ENCODE peak calls at places on chromosomes 16 and 17, in four cellular contexts. F, P, E and V are unnamed samples.

GRCh38 chr16:49483251-49483650 is 109.6 kb downstream of the C16orf78 start:
- DNase-seq in P (no peak), E (no peak), F (no peak), V (peak)

GRCh38 chr17:51769231-51769630 is 389.3 kb downstream of the CA10 start:
- DNase-seq in P (no peak), F (no peak), E (no peak), V (no peak)

GRCh38 chr17:10046786-10047609 is 141.9 kb upstream of the RCVRN start:
- DNase-seq in P (peak), F (no peak), E (no peak), V (no peak)

GRCh38 chr17:550776-551175 is 163.9 kb downstream of the VPS53 start:
- DNase-seq in F (no peak), P (no peak), E (peak), V (no peak)

GRCh38 chr16:9091867-9092281 is 430 bp downstream of the HAPSTR1 start:
- DNase-seq in P (peak), E (peak), F (peak), V (no peak)

GRCh38 chr17:68600123-68600880 is 865 bp downstream of the FAM20A start:
- DNase-seq in E (peak), P (peak), F (peak), V (no peak)

GRCh38 chr17:29596811-29597210 is 3.9 kb downstream of the ANKRD13B start:
- DNase-seq in E (no peak), P (no peak), F (no peak), V (no peak)

GRCh38 chr16:10876799-10877341 is at the start of gene CIITA:
- DNase-seq in P (peak), F (no peak), E (peak), V (peak)

GRCh38 chr17:65914784-65915342 is 277.1 kb downstream of the CEP112 start:
- DNase-seq in E (no peak), P (peak), F (no peak), V (no peak)

GRCh38 chr17:77909236-77909635 is 49.3 kb upstream of the TNRC6C start:
- DNase-seq in E (no peak), P (no peak), F (no peak), V (no peak)

GRCh38 chr16:11499295-11500089 is 87.2 kb downstream of the LITAF start:
- DNase-seq in E (no peak), P (no peak), F (no peak), V (no peak)

GRCh38 chr16:49528564-49529150 is 155.1 kb downstream of the C16orf78 start:
- DNase-seq in P (no peak), E (no peak), F (no peak), V (no peak)

GRCh38 chr17:75065562-75066151 is 18.6 kb downstream of the KCTD2 start:
- DNase-seq in F (no peak), P (peak), E (peak), V (no peak)

GRCh38 chr16:89365044-89365467 is 125.3 kb downstream of the ANKRD11 start:
- DNase-seq in P (peak), E (peak), F (peak), V (no peak)

GRCh38 chr17:81018044-81018802 is 16.7 kb upstream of the BAIAP2 start:
- DNase-seq in P (peak), E (peak), F (no peak), V (no peak)

GRCh38 chr17:40038882-40039513 is 15.2 kb downstream of the MED24 start:
- DNase-seq in F (peak), P (no peak), E (peak), V (no peak)

GRCh38 chr17:48545022-48545376 is at the start of gene HOXB2:
- DNase-seq in F (no peak), P (no peak), E (peak), V (no peak)

GRCh38 chr17:55510986-55511721 is at the start of gene SMIM36:
- DNase-seq in F (no peak), P (no peak), E (no peak), V (no peak)

GRCh38 chr17:74780443-74781238 is 4.5 kb upstream of the NAT9 start:
- DNase-seq in P (peak), E (peak), F (peak), V (no peak)

GRCh38 chr17:18291718-18292540 is 22.9 kb downstream of the TOP3A start:
- DNase-seq in E (no peak), P (no peak), F (no peak), V (no peak)

GRCh38 chr16:49527621-49528020 is 154.0 kb downstream of the C16orf78 start:
- DNase-seq in P (no peak), E (peak), F (no peak), V (no peak)

GRCh38 chr16:54847207-54847606 is 83.5 kb upstream of the IRX5 start:
- DNase-seq in F (peak), P (no peak), E (no peak), V (no peak)

GRCh38 chr17:37088459-37088858 is 139.7 kb downstream of the AATF start:
- DNase-seq in P (no peak), E (no peak), F (no peak), V (no peak)

GRCh38 chr17:279356-279755 is 73.3 kb downstream of the RPH3AL start:
- DNase-seq in E (no peak), F (no peak), P (no peak), V (no peak)

GRCh38 chr16:57377080-57377841 is 5.0 kb downstream of the CX3CL1 start:
- DNase-seq in F (peak), E (no peak), P (peak), V (no peak)

GRCh38 chr16:31242197-31242596 is 17.6 kb upstream of the ITGAM start:
- DNase-seq in P (no peak), E (peak), F (no peak), V (no peak)

GRCh38 chr17:78812849-78813248 is 27.8 kb downstream of the USP36 start:
- DNase-seq in E (no peak), P (peak), F (no peak), V (no peak)

GRCh38 chr17:57832711-57833596 is 16.9 kb downstream of the MRPS23 start:
- DNase-seq in E (peak), F (peak), P (peak), V (peak)

GRCh38 chr17:59367657-59368045 is 36.2 kb downstream of the YPEL2 start:
- DNase-seq in P (no peak), F (peak), E (no peak), V (no peak)

GRCh38 chr16:88634994-88635670 is 3.2 kb upstream of the IL17C start:
- DNase-seq in P (no peak), E (peak), F (no peak), V (no peak)

GRCh38 chr16:84579936-84580335 is 37.9 kb downstream of the COTL1 start:
- DNase-seq in P (no peak), F (no peak), E (no peak), V (no peak)
- TF ChIP-seq CTCF in P (no peak), F (no peak), E (no peak), V (no peak)

DNA sequence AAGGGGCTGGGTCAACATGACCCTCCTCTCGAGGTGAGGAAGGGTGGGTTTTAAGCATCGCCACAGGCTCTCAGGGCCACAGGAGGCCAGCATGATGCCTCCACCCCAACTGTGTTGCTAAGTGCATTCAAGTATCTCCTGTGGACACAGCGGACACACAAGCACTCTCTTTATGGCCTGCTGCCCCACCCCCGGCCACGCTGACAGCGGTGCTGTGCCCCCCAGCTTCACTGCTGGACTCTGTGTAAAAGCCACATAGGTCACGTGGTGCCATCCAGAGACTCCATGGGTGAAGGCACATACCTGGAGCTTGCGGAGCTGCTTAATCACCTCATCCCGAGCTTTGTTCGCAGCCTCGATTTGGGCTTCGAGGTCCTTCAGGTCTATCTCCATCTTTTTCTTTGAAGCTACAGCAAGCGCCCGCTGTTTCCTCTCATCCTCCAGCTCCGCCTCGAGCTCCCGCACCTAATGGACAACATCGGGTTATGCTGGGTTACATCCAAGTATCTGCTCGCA is 51.5 kb downstream of the NDEL1 start:
- DNase-seq in F (no peak), E (no peak), P (no peak), V (no peak)
- H3K4me3 ChIP-seq in F (no peak), E (no peak), P (no peak), V (no peak)

GRCh38 chr17:16439867-16440351 is 24.5 kb downstream of the TRPV2 start:
- DNase-seq in E (no peak), P (peak), F (no peak), V (no peak)
- TF ChIP-seq CTCF in E (no peak), P (no peak), F (no peak), V (no peak)

DNA sequence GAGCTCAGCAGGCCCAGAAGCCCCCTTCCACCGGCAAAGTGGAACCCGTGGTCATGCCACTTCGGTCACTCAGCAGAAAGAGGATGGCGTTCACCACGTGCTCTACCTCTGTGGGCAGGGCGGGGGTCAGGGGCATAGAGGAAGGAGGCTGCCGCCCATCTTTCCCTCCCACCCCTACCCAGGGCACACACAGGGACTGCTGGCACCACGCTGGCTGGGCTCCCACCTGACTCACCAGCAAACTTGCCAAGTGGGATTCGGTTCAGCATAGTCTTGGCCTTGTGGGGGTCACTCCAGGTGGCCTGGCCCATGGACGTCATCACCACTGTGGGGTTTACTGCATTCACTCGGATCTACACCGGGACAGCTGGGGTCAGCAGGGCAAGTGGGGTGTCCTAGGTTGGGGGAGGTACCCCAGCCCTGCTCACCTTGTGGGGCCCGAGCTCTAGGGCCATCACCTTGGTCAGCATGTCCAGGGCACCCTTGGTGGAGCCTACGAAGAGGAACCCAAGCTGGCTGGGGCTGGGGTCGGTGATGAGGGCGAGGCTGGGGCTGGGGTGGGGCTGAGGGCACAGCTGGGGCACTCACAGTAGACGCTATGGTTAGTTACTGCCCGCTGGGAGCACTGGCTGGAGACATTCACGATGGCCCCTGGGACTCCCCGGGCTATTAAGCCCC is 1.4 kb downstream of the DCXR start:
- DNase-seq in P (no peak), E (no peak), F (no peak), V (no peak)
- H3K4me3 ChIP-seq in P (no peak), E (peak), F (peak), V (peak)

GRCh38 chr17:69609495-69610315 is 195.2 kb downstream of the MAP2K6 start:
- DNase-seq in P (peak), E (peak), F (peak), V (no peak)
- TF ChIP-seq CTCF in P (peak), E (peak), F (peak), V (peak)

DNA sequence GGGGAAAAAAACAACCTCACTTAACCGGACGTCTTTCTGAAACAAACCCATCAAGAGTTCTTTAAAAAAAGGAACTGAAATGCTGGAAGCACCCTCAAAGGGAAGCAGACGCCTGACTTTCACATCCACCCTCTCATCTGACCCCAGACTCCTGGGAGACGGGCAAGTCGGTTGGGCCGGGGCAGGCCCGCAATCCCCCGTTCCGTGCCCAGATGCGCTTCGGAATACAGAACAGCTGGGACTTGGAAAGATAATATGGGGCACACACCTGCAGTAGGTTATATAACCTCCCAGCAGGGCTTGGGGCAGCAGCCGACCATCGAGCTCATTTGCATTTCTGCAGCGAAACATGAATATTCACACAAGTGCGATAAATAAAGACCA is 3.7 kb downstream of the ARHGAP27 start:
- DNase-seq in F (no peak), E (no peak), P (peak), V (no peak)
- H3K4me3 ChIP-seq in F (no peak), E (no peak), P (peak), V (peak)

DNA sequence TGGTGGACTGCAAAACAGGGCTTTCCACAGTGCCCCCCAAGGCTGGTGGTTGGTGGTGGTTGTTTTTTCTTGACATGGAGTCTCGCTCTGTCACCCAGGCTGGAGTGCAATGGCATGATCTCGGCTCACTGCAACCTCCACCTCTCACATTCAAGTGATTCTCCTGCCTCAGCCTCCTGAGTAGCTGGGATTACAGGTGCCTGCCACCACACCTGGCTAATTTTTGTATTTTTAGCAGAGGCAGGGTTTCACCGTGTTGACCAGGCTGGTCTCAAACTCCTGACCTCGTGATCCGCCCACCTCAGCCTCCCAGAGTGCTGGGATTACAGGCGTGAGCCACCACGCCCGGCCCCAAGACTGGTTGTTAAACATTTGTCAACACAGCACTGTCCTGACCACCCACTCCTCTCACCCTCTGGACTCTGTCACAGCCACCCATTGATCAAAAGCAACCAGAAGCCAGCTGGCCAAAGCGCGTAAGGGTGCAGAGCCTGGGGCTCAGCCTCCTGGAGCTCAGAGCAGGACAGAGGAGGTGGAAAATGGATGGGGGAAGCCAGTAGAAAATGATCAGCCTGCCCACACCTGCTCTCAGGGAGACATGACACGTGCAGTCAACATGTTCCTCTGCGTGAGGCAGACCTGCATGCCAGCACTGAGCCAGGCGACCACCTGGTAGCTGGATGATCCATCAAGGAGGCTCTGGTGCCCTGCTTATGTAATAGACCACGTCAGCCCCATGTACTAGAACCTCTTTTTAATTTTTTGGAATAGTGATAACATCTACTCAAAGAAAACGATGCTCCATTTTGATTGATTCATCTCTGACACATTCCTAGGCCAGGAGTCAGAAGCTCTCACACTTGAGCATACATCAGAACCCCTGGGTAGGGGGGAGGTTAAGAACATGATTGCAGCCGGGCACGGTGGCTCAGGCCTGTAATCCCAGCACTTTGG is 14.8 kb upstream of the OSGIN1 start:
- DNase-seq in E (no peak), F (no peak), P (no peak), V (no peak)
- TF ChIP-seq CTCF in E (no peak), F (no peak), P (no peak), V (no peak)

DNA sequence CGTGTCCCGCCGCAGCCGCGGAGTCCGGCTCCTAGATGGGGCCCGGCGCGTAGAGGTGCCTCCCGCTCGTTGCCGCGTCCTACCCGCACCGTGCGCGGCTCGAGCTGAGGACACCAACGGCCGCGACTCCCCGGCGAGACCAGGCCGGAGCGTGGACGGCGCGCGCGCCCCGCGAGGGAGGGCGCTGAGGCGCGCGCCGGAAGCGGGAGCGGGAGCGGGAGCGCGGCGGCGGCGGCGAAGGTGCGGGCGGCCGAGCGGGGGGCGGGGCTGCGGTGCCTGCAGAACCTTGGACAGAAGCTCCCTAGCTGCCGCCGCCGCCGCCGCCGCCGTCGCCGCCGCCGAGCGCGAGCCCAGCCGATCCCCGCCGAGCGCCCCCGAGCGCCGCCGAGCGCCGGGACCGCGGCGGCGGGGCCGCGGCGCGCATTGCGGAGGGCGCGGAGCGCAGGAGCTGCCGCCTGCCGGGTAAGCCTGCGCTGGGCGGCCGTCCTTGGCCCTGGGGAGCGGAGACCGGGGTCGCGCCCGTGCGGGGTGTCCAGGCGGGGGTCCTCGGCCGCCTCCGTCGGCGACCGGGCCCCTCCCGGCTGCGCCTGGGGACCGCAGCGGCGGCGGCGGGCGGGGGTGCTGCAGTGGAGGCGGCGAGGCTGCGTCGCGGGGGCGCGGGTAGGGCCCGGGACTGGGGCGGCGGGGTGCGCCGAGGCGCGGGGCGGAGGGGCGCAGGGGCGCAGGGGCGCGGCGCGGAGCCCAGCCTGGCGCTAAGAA is at the start of gene CDK5R1:
- DNase-seq in P (peak), F (peak), E (peak), V (no peak)
- H3K4me3 ChIP-seq in P (peak), F (peak), E (peak), V (peak)

GRCh38 chr16:4328580-4329353 is 12.9 kb downstream of the GLIS2 start:
- DNase-seq in E (peak), P (no peak), F (no peak), V (no peak)

GRCh38 chr16:4329354-4329775 is 13.5 kb downstream of the GLIS2 start:
- DNase-seq in P (no peak), E (no peak), F (no peak), V (no peak)

GRCh38 chr16:4330277-4330882 is 14.5 kb downstream of the GLIS2 start:
- DNase-seq in F (peak), E (peak), P (peak), V (no peak)

GRCh38 chr16:4327386-4327781 is 11.5 kb downstream of the GLIS2 start:
- DNase-seq in P (no peak), E (peak), F (no peak), V (no peak)

DNA sequence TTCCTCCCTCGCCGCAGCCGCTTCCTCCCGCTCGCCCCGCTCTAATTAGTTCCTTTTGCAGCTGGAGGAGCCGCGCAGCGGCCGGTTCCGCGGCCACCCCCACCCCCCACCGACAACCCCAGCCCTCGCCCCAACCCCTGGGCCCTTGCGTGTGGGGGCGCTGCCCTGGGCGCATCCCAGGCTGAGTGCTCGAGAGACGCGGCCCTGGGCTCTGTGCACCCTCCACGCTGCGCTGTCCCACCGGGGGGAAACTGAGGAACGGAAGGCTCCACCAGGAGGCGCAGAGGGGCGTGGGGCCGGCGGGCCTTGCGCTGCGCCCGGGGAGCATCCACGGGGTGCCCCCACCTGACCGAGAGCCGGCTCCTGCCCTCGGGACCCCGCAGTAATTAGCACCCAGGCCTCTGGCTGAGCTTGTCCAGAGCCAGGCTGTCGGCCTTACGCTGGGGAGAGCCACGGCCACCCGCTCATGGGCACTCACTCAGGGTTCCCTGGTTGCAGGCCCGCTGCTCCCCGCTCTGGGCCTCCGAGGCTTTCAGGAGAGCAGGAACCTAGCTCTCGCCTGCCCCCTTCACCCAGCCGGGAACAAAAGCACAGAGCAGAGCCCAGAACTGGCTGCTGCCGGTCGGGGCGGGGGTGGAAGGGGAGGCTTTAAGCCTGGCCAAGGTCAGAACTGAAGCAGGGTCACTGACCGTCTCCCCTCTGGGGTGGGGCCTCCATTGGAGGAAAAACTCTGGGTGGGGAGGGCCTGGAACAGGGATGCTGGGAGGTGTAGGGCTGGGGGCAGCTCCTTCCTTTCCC is 12.1 kb downstream of the GLIS2 start:
- DNase-seq in E (peak), F (no peak), P (peak), V (no peak)
- TF ChIP-seq CTCF in E (peak), F (no peak), P (peak), V (peak)

GRCh38 chr16:81553080-81553813 is 108.6 kb downstream of the CMIP start:
- DNase-seq in P (no peak), E (peak), F (no peak), V (no peak)
- H3K4me3 ChIP-seq in P (no peak), E (no peak), F (no peak), V (peak)